ENCODE peak calls at places on chromosomes 3 and 15, in five cellular contexts. W, Z, U, Y and B are unnamed samples.

GRCh38 chr3:24133441-24133840 is 188.4 kb downstream of the NR1D2 start:
- DNase-seq in Z (no peak), W (no peak), Y (no peak), U (no peak), B (no peak)

GRCh38 chr3:40317061-40317676 is 7.7 kb downstream of the EIF1B start:
- DNase-seq in U (peak; percentile 82), Y (peak; percentile 6), Z (peak; percentile 43), W (no peak), B (no peak)

GRCh38 chr3:72043212-72044133 is 258.5 kb upstream of the PROK2 start:
- DNase-seq in W (no peak), U (no peak), Z (no peak), Y (no peak), B (no peak)

GRCh38 chr3:125280966-125281365 is 68.4 kb upstream of the SLC12A8 start:
- DNase-seq in W (no peak), Y (no peak), Z (no peak), U (peak; percentile 97), B (no peak)

GRCh38 chr3:52216585-52217408 is 8.6 kb downstream of the TLR9 start:
- DNase-seq in W (peak; percentile 75), U (no peak), Y (peak; percentile 33), Z (peak; percentile 64), B (peak; percentile 76)

GRCh38 chr3:43328653-43329052 is 42.3 kb downstream of the SNRK start:
- DNase-seq in Y (no peak), W (no peak), Z (no peak), U (peak; percentile 12), B (no peak)

GRCh38 chr3:23713641-23714040 is 92.1 kb upstream of the UBE2E1 start:
- DNase-seq in Z (no peak), W (no peak), U (no peak), Y (peak; percentile 20), B (no peak)

GRCh38 chr15:26939398-26939797 is 31.6 kb upstream of the GABRG3 start:
- DNase-seq in U (no peak), W (no peak), Z (no peak), Y (no peak), B (no peak)

GRCh38 chr3:190266265-190266914 is 55.9 kb downstream of the CLDN1 start:
- DNase-seq in Y (no peak), Z (no peak), W (no peak), U (no peak), B (no peak)

GRCh38 chr3:12934431-12934830 is 93.1 kb upstream of the RPL32 start:
- DNase-seq in U (no peak), Z (no peak), Y (no peak), W (no peak), B (no peak)

GRCh38 chr3:10548997-10549396 is 43.6 kb upstream of the ATP2B2 start:
- DNase-seq in W (no peak), Z (peak; percentile 30), Y (no peak), U (no peak), B (no peak)

GRCh38 chr3:129013491-129013891 is 12.4 kb downstream of the EFCC1 start:
- DNase-seq in W (no peak), U (no peak), Y (no peak), Z (no peak), B (no peak)

GRCh38 chr15:72070817-72071447 is 47.0 kb downstream of the MYO9A start:
- DNase-seq in W (no peak), Y (no peak), U (no peak), Z (no peak), B (no peak)